ENCODE peak calls at places on chromosomes 12 and 14, in seven cellular contexts. K is GM12865, S is nephron progenitor cell, I is astrocyte of the cerebellum, D is choroid plexus epithelial cell, A is cardiac fibroblast, O is OCI-LY7. Q is an unnamed sample.

GRCh38 chr14:65238456-65238855 is 136.1 kb upstream of the MAX start:
- DNase-seq in S (no peak), D (peak), K (no peak), I (peak), A (peak), O (no peak), Q (no peak)

GRCh38 chr12:28782812-28783211 is 366.3 kb upstream of the FAR2 start:
- DNase-seq in A (no peak), I (no peak), S (no peak), K (no peak), D (no peak), O (no peak), Q (no peak)

GRCh38 chr14:77973246-77973645 is 173.3 kb downstream of the ADCK1 start:
- DNase-seq in S (no peak), D (no peak), I (no peak), K (no peak), O (no peak), A (no peak), Q (no peak)

GRCh38 chr14:101364503-101365328 is 196.6 kb upstream of the DIO3 start:
- DNase-seq in S (peak), O (no peak), K (no peak), A (no peak), I (no peak), D (no peak), Q (no peak)

GRCh38 chr12:112674539-112674938 is 117.0 kb upstream of the RPH3A start:
- DNase-seq in D (no peak), K (no peak), I (no peak), S (no peak), O (no peak), A (no peak), Q (no peak)

GRCh38 chr12:130424858-130425697 is 87.4 kb downstream of the PIWIL1 start:
- DNase-seq in A (no peak), I (no peak), D (no peak), S (no peak), K (no peak), O (no peak), Q (no peak)

GRCh38 chr12:88334271-88334670 is 192.2 kb downstream of the TMTC3 start:
- DNase-seq in A (peak), K (peak), D (peak), S (no peak), I (peak), O (peak), Q (no peak)

GRCh38 chr12:55847033-55847432 is 4.3 kb upstream of the MMP19 start:
- DNase-seq in A (peak), D (peak), I (no peak), O (no peak), S (no peak), K (no peak), Q (no peak)

GRCh38 chr14:96056509-96057422 is 17.6 kb downstream of the C14orf132 start:
- DNase-seq in K (no peak), A (no peak), O (peak), S (no peak), I (no peak), D (no peak), Q (no peak)

GRCh38 chr12:75437564-75437963 is 43.0 kb upstream of the GLIPR1 start:
- DNase-seq in D (peak), S (no peak), O (peak), I (peak), A (peak), K (peak), Q (peak)

GRCh38 chr14:26444745-26445144 is 153.1 kb downstream of the NOVA1 start:
- DNase-seq in O (no peak), A (peak), S (peak), K (no peak), I (peak), D (peak), Q (no peak)

GRCh38 chr14:73759183-73759713 is 45.1 kb upstream of the PNMA1 start:
- DNase-seq in A (peak), I (no peak), O (peak), S (peak), D (peak), K (peak), Q (peak)

GRCh38 chr14:100321473-100322137 is 1.5 kb upstream of the SLC25A47 start:
- DNase-seq in D (no peak), I (no peak), S (no peak), K (no peak), O (no peak), A (no peak), Q (no peak)

GRCh38 chr14:104936361-104937155 is 11.9 kb downstream of the PLD4 start:
- DNase-seq in A (no peak), K (no peak), S (no peak), O (no peak), D (no peak), I (no peak), Q (no peak)

GRCh38 chr12:5914387-5915149 is 30.5 kb downstream of the ANO2 start:
- DNase-seq in I (no peak), S (no peak), K (no peak), A (no peak), D (no peak), O (no peak), Q (no peak)

GRCh38 chr12:5912011-5912410 is 33.0 kb downstream of the ANO2 start:
- DNase-seq in S (no peak), I (no peak), O (no peak), K (no peak), D (no peak), A (no peak), Q (no peak)

GRCh38 chr12:5915511-5915910 is 29.5 kb downstream of the ANO2 start:
- DNase-seq in I (no peak), A (no peak), O (no peak), S (no peak), K (no peak), D (no peak), Q (no peak)

GRCh38 chr12:5910790-5911548 is 34.1 kb downstream of the ANO2 start:
- DNase-seq in D (no peak), A (no peak), K (no peak), O (no peak), S (no peak), I (no peak), Q (no peak)

DNA sequence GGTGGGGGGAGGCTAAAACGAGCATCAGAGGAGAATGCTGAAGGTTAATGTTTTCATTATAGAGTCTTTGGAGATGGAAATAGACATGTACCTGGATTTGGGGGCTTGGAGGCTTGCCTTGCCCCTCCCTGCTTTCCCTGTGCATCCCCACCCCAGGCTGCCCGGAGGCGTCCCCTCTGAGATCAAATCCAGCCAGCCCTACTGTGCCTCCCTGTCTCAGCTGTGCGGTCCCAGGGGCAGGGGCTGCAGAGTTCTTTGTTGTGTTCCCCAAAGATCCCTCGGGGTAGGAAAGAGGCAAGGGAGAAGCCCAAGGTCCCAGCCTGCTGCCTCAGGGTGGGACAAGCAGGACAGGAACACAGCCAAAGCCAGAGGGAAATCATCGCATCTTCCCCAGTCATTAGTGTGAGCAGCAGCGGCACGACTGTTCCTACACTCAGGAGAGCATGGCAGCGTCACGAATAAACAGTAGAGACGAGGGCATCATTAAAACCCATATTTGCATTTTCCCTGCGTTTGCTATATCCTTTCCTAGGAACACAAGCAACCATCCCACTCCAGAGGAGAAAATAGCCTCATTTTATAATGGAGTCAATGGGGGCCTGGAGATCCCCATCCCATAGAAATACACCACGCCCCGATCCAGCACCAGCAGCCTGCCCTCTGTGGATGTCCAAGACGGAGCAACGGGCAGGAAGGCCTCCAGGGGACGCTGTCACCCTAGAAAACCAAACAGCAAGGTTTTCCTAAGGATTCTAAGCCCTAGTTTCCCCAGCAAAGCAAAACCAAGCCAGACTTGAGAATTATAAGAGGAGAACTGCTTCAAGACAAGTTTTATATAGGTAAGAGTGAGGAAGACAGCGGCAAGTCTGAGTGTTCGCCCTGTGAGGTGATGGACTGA is 32.4 kb downstream of the ANO2 start:
- DNase-seq in O (no peak), I (no peak), K (no peak), A (no peak), S (peak), D (no peak), Q (no peak)
- TF ChIP-seq CTCF in O (peak), I (peak), K (peak), A (no peak), S (peak), D (peak), Q (no peak)

GRCh38 chr14:76537912-76538647 is 162.1 kb downstream of the ESRRB start:
- DNase-seq in D (no peak), S (no peak), O (no peak), A (no peak), K (no peak), I (no peak), Q (no peak)

GRCh38 chr14:76539130-76539529 is 163.2 kb downstream of the ESRRB start:
- DNase-seq in D (no peak), O (no peak), S (no peak), K (no peak), A (no peak), I (no peak), Q (no peak)

GRCh38 chr14:76541594-76542219 is 165.8 kb downstream of the ESRRB start:
- DNase-seq in S (peak), K (no peak), O (no peak), D (no peak), I (no peak), A (no peak), Q (no peak)

DNA sequence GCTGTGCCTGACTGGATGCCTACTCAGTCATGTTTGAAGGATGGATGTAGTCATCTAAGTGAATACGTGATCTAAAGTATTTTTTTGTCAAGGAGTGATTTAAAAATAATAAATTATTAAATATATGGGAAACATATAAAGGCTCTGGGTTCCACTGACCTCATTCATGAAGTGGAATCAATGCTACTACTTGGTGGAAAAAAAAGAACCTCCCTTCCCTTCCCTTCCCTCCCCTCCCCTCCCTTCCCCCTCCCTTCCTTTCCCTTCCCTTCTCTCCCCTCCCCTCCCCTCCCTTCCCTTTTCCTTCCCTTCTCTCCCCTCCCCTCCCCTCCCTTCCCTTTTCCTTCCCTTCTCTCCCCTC is 162.7 kb downstream of the ESRRB start:
- DNase-seq in I (no peak), D (no peak), O (no peak), A (no peak), K (no peak), S (no peak), Q (no peak)
- TF ChIP-seq CTCF in I (no peak), D (no peak), O (no peak), A (no peak), K (no peak), S (no peak), Q (no peak)

GRCh38 chr14:69039287-69039628 is 60.2 kb upstream of the ACTN1 start:
- DNase-seq in S (no peak), D (peak), K (no peak), A (peak), I (no peak), O (no peak), Q (no peak)

GRCh38 chr14:69036757-69037506 is 57.8 kb upstream of the ACTN1 start:
- DNase-seq in S (no peak), D (no peak), I (no peak), A (no peak), K (no peak), O (no peak), Q (no peak)

GRCh38 chr14:69038449-69039286 is 59.6 kb upstream of the ACTN1 start:
- DNase-seq in K (no peak), O (no peak), A (peak), D (peak), I (no peak), S (no peak), Q (no peak)

GRCh38 chr14:69037790-69038448 is 58.8 kb upstream of the ACTN1 start:
- DNase-seq in D (no peak), I (no peak), K (no peak), A (no peak), S (no peak), O (no peak), Q (no peak)

DNA sequence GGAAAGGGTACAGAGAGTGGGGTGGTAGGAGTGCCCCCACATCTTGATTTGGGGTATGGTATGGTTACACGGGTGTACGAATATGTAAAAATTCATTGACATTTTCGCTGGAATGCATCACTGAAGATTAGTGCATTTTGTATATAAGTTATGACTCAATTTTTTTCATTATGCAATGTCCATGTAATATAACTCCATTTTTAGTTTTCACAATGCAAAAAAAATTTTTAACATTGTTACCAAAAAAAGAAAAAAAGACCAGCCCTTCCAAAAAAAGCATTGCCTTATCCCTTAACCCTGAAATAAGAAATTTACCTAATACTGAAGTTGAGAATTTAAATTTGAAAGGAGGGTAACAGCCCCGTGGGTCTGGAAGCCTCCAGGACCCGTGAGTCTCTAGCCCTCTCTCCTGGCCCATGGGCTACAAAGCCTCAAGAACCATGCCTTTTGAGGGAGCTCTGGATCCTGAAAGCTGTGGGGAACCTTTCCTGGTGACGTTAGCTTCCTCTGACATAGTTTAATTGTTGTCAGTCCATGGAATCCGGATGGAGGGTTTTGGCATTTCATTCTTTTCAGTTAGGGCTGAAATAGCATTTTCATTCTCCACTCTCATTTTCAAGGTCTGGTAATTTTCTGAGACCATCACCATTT is 55.6 kb upstream of the ACTN1 start:
- DNase-seq in I (no peak), K (no peak), O (no peak), A (peak), S (no peak), D (peak), Q (no peak)
- TF ChIP-seq CTCF in I (no peak), K (no peak), O (no peak), A (no peak), S (no peak), D (peak), Q (no peak)

GRCh38 chr12:121889267-121889624 is 656 bp downstream of the PSMD9 start:
- DNase-seq in O (no peak), I (no peak), D (no peak), K (no peak), A (no peak), S (no peak), Q (no peak)

GRCh38 chr12:121883315-121883660 is 5.3 kb upstream of the PSMD9 start:
- DNase-seq in D (no peak), I (no peak), A (no peak), O (no peak), S (no peak), K (no peak), Q (no peak)

GRCh38 chr12:121892673-121893561 is 4.3 kb downstream of the PSMD9 start:
- DNase-seq in K (no peak), D (no peak), I (no peak), S (no peak), O (no peak), A (no peak), Q (no peak)

GRCh38 chr12:121888478-121889266 is at the start of gene PSMD9:
- DNase-seq in D (peak), O (peak), S (peak), A (peak), K (peak), I (peak), Q (peak)

GRCh38 chr12:121888083-121888477 is 510 bp upstream of the PSMD9 start:
- DNase-seq in D (no peak), S (no peak), I (no peak), O (no peak), K (no peak), A (no peak), Q (no peak)
- TF ChIP-seq CTCF in D (no peak), S (no peak), I (no peak), O (peak), K (no peak), A (no peak), Q (no peak)

GRCh38 chr12:53295891-53296219 is 513 bp downstream of the PFDN5 start:
- DNase-seq in D (no peak), O (no peak), K (no peak), I (no peak), A (no peak), S (no peak), Q (no peak)

GRCh38 chr12:53299101-53299453 is 418 bp upstream of the MYG1 start:
- DNase-seq in I (peak), D (peak), S (no peak), O (peak), K (no peak), A (peak), Q (no peak)

GRCh38 chr12:53298154-53298553 is 1.3 kb upstream of the MYG1 start:
- DNase-seq in O (no peak), A (peak), I (no peak), S (no peak), K (no peak), D (peak), Q (no peak)

GRCh38 chr12:53292441-53292840 is 2.9 kb upstream of the PFDN5 start:
- DNase-seq in A (no peak), S (no peak), O (no peak), D (no peak), I (no peak), K (no peak), Q (no peak)

DNA sequence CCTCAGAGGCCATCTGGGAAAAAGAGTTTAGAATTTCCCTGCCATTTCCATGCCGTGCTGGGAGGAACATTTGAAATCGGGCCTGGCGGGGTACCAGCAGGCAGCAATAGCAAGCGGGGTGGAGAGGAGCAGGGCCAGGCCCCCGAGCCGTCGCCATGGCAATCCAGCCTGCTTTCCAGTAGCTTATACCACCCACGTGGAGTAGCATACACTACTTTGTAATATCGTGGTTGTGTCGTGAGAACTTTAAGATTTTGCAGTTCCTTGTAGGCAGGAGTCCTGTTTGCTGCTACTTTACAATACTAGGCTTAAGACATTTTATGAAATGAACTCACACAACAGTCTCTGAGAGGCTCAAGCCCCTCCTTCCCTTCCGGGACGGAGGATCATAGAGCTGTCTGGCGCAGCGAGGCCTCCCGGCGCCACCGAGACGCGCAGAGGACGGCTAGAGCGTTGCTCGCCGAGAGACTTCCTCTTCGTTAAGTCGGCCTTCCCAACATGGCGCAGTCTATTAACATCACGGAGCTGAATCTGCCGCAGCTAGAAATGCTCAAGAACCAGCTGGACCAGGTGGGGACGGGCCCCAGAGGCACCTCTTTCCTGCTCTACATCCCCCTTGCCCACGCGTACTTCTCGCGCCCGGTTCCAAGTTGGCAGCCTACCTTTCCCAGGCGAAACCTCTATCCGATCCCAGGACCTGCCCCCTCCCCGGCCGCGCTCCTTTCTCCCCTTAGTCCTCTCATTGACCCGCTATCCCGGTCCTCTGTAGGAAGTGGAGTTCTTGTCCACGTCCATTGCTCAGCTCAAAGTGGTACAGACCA is at the start of gene PFDN5:
- DNase-seq in D (peak), K (peak), A (peak), I (peak), S (peak), O (peak), Q (peak)
- TF ChIP-seq CTCF in D (peak), K (no peak), A (peak), I (no peak), S (no peak), O (no peak), Q (no peak)

GRCh38 chr12:54355104-54355815 is 9.0 kb downstream of the GPR84 start:
- DNase-seq in S (peak), D (no peak), K (no peak), O (no peak), A (no peak), I (no peak), Q (no peak)
- TF ChIP-seq CTCF in S (no peak), D (peak), K (no peak), O (no peak), A (peak), I (peak), Q (no peak)

DNA sequence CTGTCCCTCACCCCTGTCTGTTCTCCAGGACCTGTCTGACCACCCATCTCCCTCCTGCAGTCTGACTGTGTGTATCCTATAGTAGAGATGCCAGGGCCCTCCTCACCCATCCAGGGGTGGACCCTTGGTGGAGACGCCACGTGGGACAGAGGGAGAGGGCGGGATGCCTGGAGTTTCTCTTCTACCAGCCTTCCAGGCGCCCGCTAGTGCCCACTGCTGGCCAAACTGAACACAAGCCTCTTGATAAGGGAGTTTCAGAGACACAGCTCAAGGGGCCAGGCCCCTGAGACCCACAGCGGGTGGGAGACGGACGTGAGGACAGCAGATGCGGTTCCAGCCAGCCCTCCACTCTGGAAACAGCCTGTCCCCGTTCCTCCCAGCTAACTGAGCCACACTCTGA is 147.3 kb downstream of the RBM19 start:
- DNase-seq in I (no peak), A (peak), K (no peak), O (no peak), D (peak), S (peak), Q (no peak)
- TF ChIP-seq CTCF in I (peak), A (peak), K (no peak), O (peak), D (peak), S (peak), Q (peak)

Q was measured in GM13977.